ENCODE peak calls at places on chromosomes 7 and 10, in nine cellular contexts. One of them, this sample, is unnamed.
A peak's percentile ranks its signal among the peaks of the same experiment; 100 is the strongest.

GRCh38 chr7:102201576-102201975 is 85.1 kb upstream of the SH2B2 start:
- DNase-seq in iris pigment epithelial cell: no peak
- DNase-seq in activated CD4-positive, alpha-beta T cell treated with anti-CD3 and anti-CD28 coated beads, Interleukin-2, amount 50 U/mL, for 24 hours: no peak
- DNase-seq in tibial artery: no peak
- DNase-seq in ACHN: no peak
- DNase-seq in hepatocyte: no peak
- DNase-seq in stimulated activated CD8-positive, alpha-beta memory T cell treated with anti-CD3 and anti-CD28 coated beads, Interleukin-4, amount 100 ng/mL, for 24 hours: no peak
- DNase-seq in AG04450: no peak
- DNase-seq in NCI-H460: no peak
- DNase-seq in this sample: no peak

GRCh38 chr7:36923831-36924555 is 199.7 kb upstream of the AOAH start:
- DNase-seq in ACHN: no peak
- DNase-seq in tibial artery: no peak
- DNase-seq in activated CD4-positive, alpha-beta T cell treated with anti-CD3 and anti-CD28 coated beads, Interleukin-2, amount 50 U/mL, for 24 hours: no peak
- DNase-seq in stimulated activated CD8-positive, alpha-beta memory T cell treated with anti-CD3 and anti-CD28 coated beads, Interleukin-4, amount 100 ng/mL, for 24 hours: no peak
- DNase-seq in iris pigment epithelial cell: no peak
- DNase-seq in hepatocyte: no peak
- DNase-seq in AG04450: no peak
- DNase-seq in NCI-H460: no peak
- DNase-seq in this sample: no peak

GRCh38 chr7:95907337-95907736 is 135.0 kb downstream of the DYNC1I1 start:
- DNase-seq in activated CD4-positive, alpha-beta T cell treated with anti-CD3 and anti-CD28 coated beads, Interleukin-2, amount 50 U/mL, for 24 hours: no peak
- DNase-seq in ACHN: no peak
- DNase-seq in NCI-H460: no peak
- DNase-seq in iris pigment epithelial cell: no peak
- DNase-seq in stimulated activated CD8-positive, alpha-beta memory T cell treated with anti-CD3 and anti-CD28 coated beads, Interleukin-4, amount 100 ng/mL, for 24 hours: no peak
- DNase-seq in hepatocyte: no peak
- DNase-seq in tibial artery: no peak
- DNase-seq in AG04450: no peak
- DNase-seq in this sample: no peak

GRCh38 chr7:47332681-47333080 is 249.2 kb downstream of the TNS3 start:
- DNase-seq in activated CD4-positive, alpha-beta T cell treated with anti-CD3 and anti-CD28 coated beads, Interleukin-2, amount 50 U/mL, for 24 hours: no peak
- DNase-seq in tibial artery: no peak
- DNase-seq in ACHN: no peak
- DNase-seq in hepatocyte: no peak
- DNase-seq in AG04450: no peak
- DNase-seq in NCI-H460: no peak
- DNase-seq in iris pigment epithelial cell: no peak
- DNase-seq in stimulated activated CD8-positive, alpha-beta memory T cell treated with anti-CD3 and anti-CD28 coated beads, Interleukin-4, amount 100 ng/mL, for 24 hours: no peak
- DNase-seq in this sample: no peak

GRCh38 chr7:155878674-155879073 is 66.4 kb upstream of the SHH start:
- DNase-seq in AG04450: no peak
- DNase-seq in stimulated activated CD8-positive, alpha-beta memory T cell treated with anti-CD3 and anti-CD28 coated beads, Interleukin-4, amount 100 ng/mL, for 24 hours: no peak
- DNase-seq in activated CD4-positive, alpha-beta T cell treated with anti-CD3 and anti-CD28 coated beads, Interleukin-2, amount 50 U/mL, for 24 hours: no peak
- DNase-seq in iris pigment epithelial cell: no peak
- DNase-seq in tibial artery: no peak
- DNase-seq in hepatocyte: no peak
- DNase-seq in ACHN: no peak
- DNase-seq in NCI-H460: no peak
- DNase-seq in this sample: no peak

GRCh38 chr10:71059059-71059818 is 153.1 kb upstream of the UNC5B start:
- DNase-seq in stimulated activated CD8-positive, alpha-beta memory T cell treated with anti-CD3 and anti-CD28 coated beads, Interleukin-4, amount 100 ng/mL, for 24 hours: no peak
- DNase-seq in iris pigment epithelial cell: no peak
- DNase-seq in AG04450: no peak
- DNase-seq in tibial artery: peak; percentile 70
- DNase-seq in activated CD4-positive, alpha-beta T cell treated with anti-CD3 and anti-CD28 coated beads, Interleukin-2, amount 50 U/mL, for 24 hours: no peak
- DNase-seq in hepatocyte: no peak
- DNase-seq in NCI-H460: no peak
- DNase-seq in ACHN: no peak
- DNase-seq in this sample: no peak

GRCh38 chr7:80611779-80612178 is 26.7 kb upstream of the CD36 start:
- DNase-seq in NCI-H460: no peak
- DNase-seq in hepatocyte: peak; percentile 40
- DNase-seq in tibial artery: no peak
- DNase-seq in iris pigment epithelial cell: peak; percentile 92
- DNase-seq in activated CD4-positive, alpha-beta T cell treated with anti-CD3 and anti-CD28 coated beads, Interleukin-2, amount 50 U/mL, for 24 hours: no peak
- DNase-seq in AG04450: peak; percentile 36
- DNase-seq in stimulated activated CD8-positive, alpha-beta memory T cell treated with anti-CD3 and anti-CD28 coated beads, Interleukin-4, amount 100 ng/mL, for 24 hours: no peak
- DNase-seq in ACHN: no peak
- DNase-seq in this sample: peak; percentile 29

GRCh38 chr10:33279276-33279675 is 55.2 kb downstream of the NRP1 start:
- DNase-seq in NCI-H460: no peak
- DNase-seq in AG04450: no peak
- DNase-seq in iris pigment epithelial cell: no peak
- DNase-seq in activated CD4-positive, alpha-beta T cell treated with anti-CD3 and anti-CD28 coated beads, Interleukin-2, amount 50 U/mL, for 24 hours: no peak
- DNase-seq in hepatocyte: no peak
- DNase-seq in stimulated activated CD8-positive, alpha-beta memory T cell treated with anti-CD3 and anti-CD28 coated beads, Interleukin-4, amount 100 ng/mL, for 24 hours: no peak
- DNase-seq in ACHN: no peak
- DNase-seq in tibial artery: no peak
- DNase-seq in this sample: no peak

GRCh38 chr10:43824934-43825333 is 176.3 kb upstream of the ZNF32 start:
- DNase-seq in iris pigment epithelial cell: peak; percentile 88
- DNase-seq in hepatocyte: no peak
- DNase-seq in tibial artery: peak; percentile 85
- DNase-seq in activated CD4-positive, alpha-beta T cell treated with anti-CD3 and anti-CD28 coated beads, Interleukin-2, amount 50 U/mL, for 24 hours: no peak
- DNase-seq in ACHN: no peak
- DNase-seq in AG04450: peak; percentile 32
- DNase-seq in stimulated activated CD8-positive, alpha-beta memory T cell treated with anti-CD3 and anti-CD28 coated beads, Interleukin-4, amount 100 ng/mL, for 24 hours: no peak
- DNase-seq in NCI-H460: no peak
- DNase-seq in this sample: no peak

GRCh38 chr10:114538544-114538906 is 119.5 kb downstream of the ABLIM1 start:
- DNase-seq in stimulated activated CD8-positive, alpha-beta memory T cell treated with anti-CD3 and anti-CD28 coated beads, Interleukin-4, amount 100 ng/mL, for 24 hours: no peak
- DNase-seq in iris pigment epithelial cell: no peak
- DNase-seq in ACHN: no peak
- DNase-seq in NCI-H460: no peak
- DNase-seq in tibial artery: no peak
- DNase-seq in activated CD4-positive, alpha-beta T cell treated with anti-CD3 and anti-CD28 coated beads, Interleukin-2, amount 50 U/mL, for 24 hours: peak; percentile 27
- DNase-seq in AG04450: no peak
- DNase-seq in hepatocyte: no peak
- DNase-seq in this sample: no peak

GRCh38 chr10:102384606-102385429 is 10.7 kb upstream of the NFKB2 start:
- DNase-seq in tibial artery: peak; percentile 61
- DNase-seq in hepatocyte: no peak
- DNase-seq in activated CD4-positive, alpha-beta T cell treated with anti-CD3 and anti-CD28 coated beads, Interleukin-2, amount 50 U/mL, for 24 hours: no peak
- DNase-seq in ACHN: no peak
- DNase-seq in iris pigment epithelial cell: peak; percentile 23
- DNase-seq in NCI-H460: no peak
- DNase-seq in AG04450: no peak
- DNase-seq in stimulated activated CD8-positive, alpha-beta memory T cell treated with anti-CD3 and anti-CD28 coated beads, Interleukin-4, amount 100 ng/mL, for 24 hours: no peak
- DNase-seq in this sample: no peak

GRCh38 chr10:113317476-113317875 is 235.4 kb upstream of the HABP2 start:
- DNase-seq in hepatocyte: no peak
- DNase-seq in ACHN: no peak
- DNase-seq in AG04450: no peak
- DNase-seq in stimulated activated CD8-positive, alpha-beta memory T cell treated with anti-CD3 and anti-CD28 coated beads, Interleukin-4, amount 100 ng/mL, for 24 hours: no peak
- DNase-seq in NCI-H460: no peak
- DNase-seq in iris pigment epithelial cell: no peak
- DNase-seq in tibial artery: no peak
- DNase-seq in activated CD4-positive, alpha-beta T cell treated with anti-CD3 and anti-CD28 coated beads, Interleukin-2, amount 50 U/mL, for 24 hours: no peak
- DNase-seq in this sample: no peak

GRCh38 chr7:4957847-4958476 is 1.0 kb downstream of the MMD2 start:
- DNase-seq in iris pigment epithelial cell: no peak
- DNase-seq in activated CD4-positive, alpha-beta T cell treated with anti-CD3 and anti-CD28 coated beads, Interleukin-2, amount 50 U/mL, for 24 hours: no peak
- DNase-seq in NCI-H460: no peak
- DNase-seq in AG04450: no peak
- DNase-seq in hepatocyte: no peak
- DNase-seq in tibial artery: no peak
- DNase-seq in ACHN: no peak
- DNase-seq in stimulated activated CD8-positive, alpha-beta memory T cell treated with anti-CD3 and anti-CD28 coated beads, Interleukin-4, amount 100 ng/mL, for 24 hours: no peak
- DNase-seq in this sample: no peak

GRCh38 chr10:129219364-129219763 is 247.7 kb upstream of the MGMT start:
- DNase-seq in hepatocyte: no peak
- DNase-seq in stimulated activated CD8-positive, alpha-beta memory T cell treated with anti-CD3 and anti-CD28 coated beads, Interleukin-4, amount 100 ng/mL, for 24 hours: no peak
- DNase-seq in tibial artery: no peak
- DNase-seq in AG04450: no peak
- DNase-seq in NCI-H460: no peak
- DNase-seq in iris pigment epithelial cell: no peak
- DNase-seq in activated CD4-positive, alpha-beta T cell treated with anti-CD3 and anti-CD28 coated beads, Interleukin-2, amount 50 U/mL, for 24 hours: no peak
- DNase-seq in ACHN: no peak
- DNase-seq in this sample: no peak

GRCh38 chr10:20007426-20007825 is 191.2 kb downstream of the PLXDC2 start:
- DNase-seq in iris pigment epithelial cell: peak; percentile 55
- DNase-seq in stimulated activated CD8-positive, alpha-beta memory T cell treated with anti-CD3 and anti-CD28 coated beads, Interleukin-4, amount 100 ng/mL, for 24 hours: no peak
- DNase-seq in NCI-H460: no peak
- DNase-seq in tibial artery: no peak
- DNase-seq in activated CD4-positive, alpha-beta T cell treated with anti-CD3 and anti-CD28 coated beads, Interleukin-2, amount 50 U/mL, for 24 hours: no peak
- DNase-seq in ACHN: no peak
- DNase-seq in AG04450: no peak
- DNase-seq in hepatocyte: no peak
- DNase-seq in this sample: peak; percentile 67

GRCh38 chr10:73577788-73578187 is 13.4 kb downstream of the USP54 start:
- DNase-seq in AG04450: no peak
- DNase-seq in ACHN: peak; percentile 37
- DNase-seq in iris pigment epithelial cell: peak; percentile 52
- DNase-seq in NCI-H460: no peak
- DNase-seq in activated CD4-positive, alpha-beta T cell treated with anti-CD3 and anti-CD28 coated beads, Interleukin-2, amount 50 U/mL, for 24 hours: no peak
- DNase-seq in tibial artery: peak; percentile 84
- DNase-seq in stimulated activated CD8-positive, alpha-beta memory T cell treated with anti-CD3 and anti-CD28 coated beads, Interleukin-4, amount 100 ng/mL, for 24 hours: no peak
- DNase-seq in hepatocyte: peak; percentile 60
- DNase-seq in this sample: no peak

GRCh38 chr10:27742926-27743735 is 2.5 kb downstream of the MKX start:
- DNase-seq in activated CD4-positive, alpha-beta T cell treated with anti-CD3 and anti-CD28 coated beads, Interleukin-2, amount 50 U/mL, for 24 hours: no peak
- DNase-seq in iris pigment epithelial cell: peak; percentile 32
- DNase-seq in AG04450: no peak
- DNase-seq in ACHN: peak; percentile 8
- DNase-seq in hepatocyte: peak; percentile 46
- DNase-seq in stimulated activated CD8-positive, alpha-beta memory T cell treated with anti-CD3 and anti-CD28 coated beads, Interleukin-4, amount 100 ng/mL, for 24 hours: no peak
- DNase-seq in NCI-H460: no peak
- DNase-seq in tibial artery: peak; percentile 36
- DNase-seq in this sample: no peak

GRCh38 chr10:97689637-97690036 is 2.6 kb upstream of the AVPI1 start:
- DNase-seq in AG04450: peak; percentile 90
- DNase-seq in stimulated activated CD8-positive, alpha-beta memory T cell treated with anti-CD3 and anti-CD28 coated beads, Interleukin-4, amount 100 ng/mL, for 24 hours: no peak
- DNase-seq in iris pigment epithelial cell: peak; percentile 95
- DNase-seq in tibial artery: peak; percentile 76
- DNase-seq in hepatocyte: no peak
- DNase-seq in activated CD4-positive, alpha-beta T cell treated with anti-CD3 and anti-CD28 coated beads, Interleukin-2, amount 50 U/mL, for 24 hours: no peak
- DNase-seq in ACHN: peak; percentile 76
- DNase-seq in NCI-H460: peak; percentile 95
- DNase-seq in this sample: peak; percentile 99

GRCh38 chr10:34731885-34732701 is 83.0 kb downstream of the PARD3 start:
- DNase-seq in ACHN: peak; percentile 53
- DNase-seq in NCI-H460: no peak
- DNase-seq in iris pigment epithelial cell: peak; percentile 88
- DNase-seq in stimulated activated CD8-positive, alpha-beta memory T cell treated with anti-CD3 and anti-CD28 coated beads, Interleukin-4, amount 100 ng/mL, for 24 hours: no peak
- DNase-seq in hepatocyte: no peak
- DNase-seq in tibial artery: no peak
- DNase-seq in AG04450: no peak
- DNase-seq in activated CD4-positive, alpha-beta T cell treated with anti-CD3 and anti-CD28 coated beads, Interleukin-2, amount 50 U/mL, for 24 hours: no peak
- DNase-seq in this sample: no peak

GRCh38 chr10:73439605-73440298 is 6.4 kb upstream of the MSS51 start:
- DNase-seq in iris pigment epithelial cell: peak; percentile 85
- DNase-seq in ACHN: peak; percentile 36
- DNase-seq in NCI-H460: no peak
- DNase-seq in stimulated activated CD8-positive, alpha-beta memory T cell treated with anti-CD3 and anti-CD28 coated beads, Interleukin-4, amount 100 ng/mL, for 24 hours: no peak
- DNase-seq in AG04450: peak; percentile 13
- DNase-seq in hepatocyte: no peak
- DNase-seq in tibial artery: no peak
- DNase-seq in activated CD4-positive, alpha-beta T cell treated with anti-CD3 and anti-CD28 coated beads, Interleukin-2, amount 50 U/mL, for 24 hours: no peak
- DNase-seq in this sample: no peak

GRCh38 chr10:7787150-7787856 is 490 bp downstream of the KIN start:
- DNase-seq in stimulated activated CD8-positive, alpha-beta memory T cell treated with anti-CD3 and anti-CD28 coated beads, Interleukin-4, amount 100 ng/mL, for 24 hours: no peak
- DNase-seq in hepatocyte: peak; percentile 26
- DNase-seq in tibial artery: no peak
- DNase-seq in iris pigment epithelial cell: peak; percentile 40
- DNase-seq in activated CD4-positive, alpha-beta T cell treated with anti-CD3 and anti-CD28 coated beads, Interleukin-2, amount 50 U/mL, for 24 hours: no peak
- DNase-seq in NCI-H460: no peak
- DNase-seq in ACHN: peak; percentile 4
- DNase-seq in AG04450: no peak
- DNase-seq in this sample: no peak

GRCh38 chr7:6164491-6164890 is 107.9 kb downstream of the CYTH3 start:
- DNase-seq in AG04450: no peak
- DNase-seq in ACHN: peak; percentile 15
- DNase-seq in hepatocyte: no peak
- DNase-seq in NCI-H460: no peak
- DNase-seq in tibial artery: no peak
- DNase-seq in stimulated activated CD8-positive, alpha-beta memory T cell treated with anti-CD3 and anti-CD28 coated beads, Interleukin-4, amount 100 ng/mL, for 24 hours: no peak
- DNase-seq in iris pigment epithelial cell: peak; percentile 22
- DNase-seq in activated CD4-positive, alpha-beta T cell treated with anti-CD3 and anti-CD28 coated beads, Interleukin-2, amount 50 U/mL, for 24 hours: no peak
- DNase-seq in this sample: no peak

GRCh38 chr7:45451636-45452035 is 122.5 kb upstream of the ADCY1 start:
- DNase-seq in NCI-H460: no peak
- DNase-seq in iris pigment epithelial cell: peak; percentile 13
- DNase-seq in hepatocyte: no peak
- DNase-seq in stimulated activated CD8-positive, alpha-beta memory T cell treated with anti-CD3 and anti-CD28 coated beads, Interleukin-4, amount 100 ng/mL, for 24 hours: no peak
- DNase-seq in activated CD4-positive, alpha-beta T cell treated with anti-CD3 and anti-CD28 coated beads, Interleukin-2, amount 50 U/mL, for 24 hours: no peak
- DNase-seq in AG04450: no peak
- DNase-seq in tibial artery: no peak
- DNase-seq in ACHN: peak; percentile 11
- DNase-seq in this sample: no peak

GRCh38 chr7:128366290-128366689 is 4.8 kb upstream of the PRRT4 start:
- DNase-seq in tibial artery: no peak
- DNase-seq in NCI-H460: no peak
- DNase-seq in ACHN: no peak
- DNase-seq in activated CD4-positive, alpha-beta T cell treated with anti-CD3 and anti-CD28 coated beads, Interleukin-2, amount 50 U/mL, for 24 hours: no peak
- DNase-seq in hepatocyte: no peak
- DNase-seq in stimulated activated CD8-positive, alpha-beta memory T cell treated with anti-CD3 and anti-CD28 coated beads, Interleukin-4, amount 100 ng/mL, for 24 hours: no peak
- DNase-seq in iris pigment epithelial cell: no peak
- DNase-seq in AG04450: no peak
- DNase-seq in this sample: no peak

GRCh38 chr10:69685802-69686585 is 55.9 kb downstream of the FAM241B start:
- DNase-seq in ACHN: no peak
- DNase-seq in AG04450: no peak
- DNase-seq in stimulated activated CD8-positive, alpha-beta memory T cell treated with anti-CD3 and anti-CD28 coated beads, Interleukin-4, amount 100 ng/mL, for 24 hours: no peak
- DNase-seq in iris pigment epithelial cell: peak; percentile 34
- DNase-seq in hepatocyte: peak; percentile 49
- DNase-seq in tibial artery: peak; percentile 51
- DNase-seq in NCI-H460: no peak
- DNase-seq in activated CD4-positive, alpha-beta T cell treated with anti-CD3 and anti-CD28 coated beads, Interleukin-2, amount 50 U/mL, for 24 hours: no peak
- DNase-seq in this sample: no peak

GRCh38 chr10:119360181-119360921 is 153.0 kb downstream of the GRK5 start:
- DNase-seq in ACHN: peak; percentile 12
- DNase-seq in iris pigment epithelial cell: peak; percentile 20
- DNase-seq in NCI-H460: no peak
- DNase-seq in hepatocyte: no peak
- DNase-seq in stimulated activated CD8-positive, alpha-beta memory T cell treated with anti-CD3 and anti-CD28 coated beads, Interleukin-4, amount 100 ng/mL, for 24 hours: no peak
- DNase-seq in AG04450: no peak
- DNase-seq in activated CD4-positive, alpha-beta T cell treated with anti-CD3 and anti-CD28 coated beads, Interleukin-2, amount 50 U/mL, for 24 hours: no peak
- DNase-seq in tibial artery: no peak
- DNase-seq in this sample: no peak

GRCh38 chr7:94949532-94949931 is 42.1 kb downstream of the PPP1R9A start:
- DNase-seq in NCI-H460: no peak
- DNase-seq in stimulated activated CD8-positive, alpha-beta memory T cell treated with anti-CD3 and anti-CD28 coated beads, Interleukin-4, amount 100 ng/mL, for 24 hours: no peak
- DNase-seq in iris pigment epithelial cell: no peak
- DNase-seq in hepatocyte: no peak
- DNase-seq in activated CD4-positive, alpha-beta T cell treated with anti-CD3 and anti-CD28 coated beads, Interleukin-2, amount 50 U/mL, for 24 hours: no peak
- DNase-seq in ACHN: no peak
- DNase-seq in AG04450: no peak
- DNase-seq in tibial artery: no peak
- DNase-seq in this sample: no peak

GRCh38 chr10:17210361-17210760 is 8.9 kb upstream of the TRDMT1 start:
- DNase-seq in activated CD4-positive, alpha-beta T cell treated with anti-CD3 and anti-CD28 coated beads, Interleukin-2, amount 50 U/mL, for 24 hours: no peak
- DNase-seq in tibial artery: no peak
- DNase-seq in AG04450: no peak
- DNase-seq in iris pigment epithelial cell: no peak
- DNase-seq in ACHN: peak; percentile 46
- DNase-seq in NCI-H460: no peak
- DNase-seq in hepatocyte: no peak
- DNase-seq in stimulated activated CD8-positive, alpha-beta memory T cell treated with anti-CD3 and anti-CD28 coated beads, Interleukin-4, amount 100 ng/mL, for 24 hours: no peak
- DNase-seq in this sample: no peak

GRCh38 chr7:25216837-25217236 is 11.4 kb downstream of the NPVF start:
- DNase-seq in NCI-H460: peak; percentile 65
- DNase-seq in tibial artery: no peak
- DNase-seq in activated CD4-positive, alpha-beta T cell treated with anti-CD3 and anti-CD28 coated beads, Interleukin-2, amount 50 U/mL, for 24 hours: no peak
- DNase-seq in AG04450: peak; percentile 6
- DNase-seq in iris pigment epithelial cell: peak; percentile 42
- DNase-seq in ACHN: peak; percentile 74
- DNase-seq in stimulated activated CD8-positive, alpha-beta memory T cell treated with anti-CD3 and anti-CD28 coated beads, Interleukin-4, amount 100 ng/mL, for 24 hours: no peak
- DNase-seq in hepatocyte: peak; percentile 72
- DNase-seq in this sample: no peak

This sample was measured in retinal pigment epithelial cell.